ENCODE peak calls at places on chromosomes 11 and 22, in nine cellular contexts. One of them, this sample, is unnamed.

GRCh38 chr22:24101966-24102365 is 79.3 kb upstream of the SUSD2 start:
- DNase-seq in caudate nucleus: no peak
- DNase-seq in naive thymus-derived CD8-positive, alpha-beta T cell: no peak
- DNase-seq in A172: no peak
- DNase-seq in HS-27A: no peak
- DNase-seq in stimulated activated CD8-positive, alpha-beta memory T cell treated with anti-CD3 and anti-CD28 coated beads, Interleukin-7, amount 100 ng/mL, for 24 hours: no peak
- DNase-seq in posterior cingulate gyrus: no peak
- DNase-seq in pancreas: no peak
- DNase-seq in stimulated activated CD4-positive, alpha-beta T cell treated with anti-CD3 and anti-CD28 coated beads, Interleukin-12 subunit alpha, Interleukin-12 subunit beta, amount 100 ng/mL, for 24 hours: no peak
- DNase-seq in this sample: no peak

GRCh38 chr11:2325719-2326118 is 23.9 kb downstream of the TSPAN32 start:
- DNase-seq in stimulated activated CD4-positive, alpha-beta T cell treated with anti-CD3 and anti-CD28 coated beads, Interleukin-12 subunit alpha, Interleukin-12 subunit beta, amount 100 ng/mL, for 24 hours: no peak
- DNase-seq in naive thymus-derived CD8-positive, alpha-beta T cell: no peak
- DNase-seq in HS-27A: no peak
- DNase-seq in A172: peak
- DNase-seq in pancreas: no peak
- DNase-seq in caudate nucleus: no peak
- DNase-seq in stimulated activated CD8-positive, alpha-beta memory T cell treated with anti-CD3 and anti-CD28 coated beads, Interleukin-7, amount 100 ng/mL, for 24 hours: no peak
- DNase-seq in posterior cingulate gyrus: no peak
- DNase-seq in this sample: no peak

GRCh38 chr11:32213223-32213622 is 122.3 kb downstream of the RCN1 start:
- DNase-seq in pancreas: no peak
- DNase-seq in naive thymus-derived CD8-positive, alpha-beta T cell: no peak
- DNase-seq in stimulated activated CD8-positive, alpha-beta memory T cell treated with anti-CD3 and anti-CD28 coated beads, Interleukin-7, amount 100 ng/mL, for 24 hours: no peak
- DNase-seq in HS-27A: peak
- DNase-seq in stimulated activated CD4-positive, alpha-beta T cell treated with anti-CD3 and anti-CD28 coated beads, Interleukin-12 subunit alpha, Interleukin-12 subunit beta, amount 100 ng/mL, for 24 hours: no peak
- DNase-seq in A172: peak
- DNase-seq in caudate nucleus: peak
- DNase-seq in posterior cingulate gyrus: no peak
- DNase-seq in this sample: no peak

GRCh38 chr22:39414886-39415285 is 15.3 kb downstream of the TAB1 start:
- DNase-seq in posterior cingulate gyrus: no peak
- DNase-seq in pancreas: no peak
- DNase-seq in stimulated activated CD8-positive, alpha-beta memory T cell treated with anti-CD3 and anti-CD28 coated beads, Interleukin-7, amount 100 ng/mL, for 24 hours: no peak
- DNase-seq in stimulated activated CD4-positive, alpha-beta T cell treated with anti-CD3 and anti-CD28 coated beads, Interleukin-12 subunit alpha, Interleukin-12 subunit beta, amount 100 ng/mL, for 24 hours: no peak
- DNase-seq in A172: no peak
- DNase-seq in HS-27A: no peak
- DNase-seq in caudate nucleus: peak
- DNase-seq in naive thymus-derived CD8-positive, alpha-beta T cell: no peak
- DNase-seq in this sample: no peak

GRCh38 chr11:44899959-44900358 is 50.7 kb downstream of the TP53I11 start:
- DNase-seq in posterior cingulate gyrus: no peak
- DNase-seq in caudate nucleus: no peak
- DNase-seq in A172: peak
- DNase-seq in stimulated activated CD8-positive, alpha-beta memory T cell treated with anti-CD3 and anti-CD28 coated beads, Interleukin-7, amount 100 ng/mL, for 24 hours: no peak
- DNase-seq in HS-27A: peak
- DNase-seq in pancreas: no peak
- DNase-seq in naive thymus-derived CD8-positive, alpha-beta T cell: no peak
- DNase-seq in stimulated activated CD4-positive, alpha-beta T cell treated with anti-CD3 and anti-CD28 coated beads, Interleukin-12 subunit alpha, Interleukin-12 subunit beta, amount 100 ng/mL, for 24 hours: peak
- DNase-seq in this sample: peak

GRCh38 chr11:129846508-129847335 is 31.1 kb downstream of the TMEM45B start:
- DNase-seq in caudate nucleus: no peak
- DNase-seq in posterior cingulate gyrus: no peak
- DNase-seq in stimulated activated CD4-positive, alpha-beta T cell treated with anti-CD3 and anti-CD28 coated beads, Interleukin-12 subunit alpha, Interleukin-12 subunit beta, amount 100 ng/mL, for 24 hours: no peak
- DNase-seq in stimulated activated CD8-positive, alpha-beta memory T cell treated with anti-CD3 and anti-CD28 coated beads, Interleukin-7, amount 100 ng/mL, for 24 hours: no peak
- DNase-seq in naive thymus-derived CD8-positive, alpha-beta T cell: no peak
- DNase-seq in A172: peak
- DNase-seq in pancreas: no peak
- DNase-seq in HS-27A: peak
- DNase-seq in this sample: peak

GRCh38 chr22:35987487-35987886 is 41.1 kb downstream of the RBFOX2 start:
- DNase-seq in stimulated activated CD8-positive, alpha-beta memory T cell treated with anti-CD3 and anti-CD28 coated beads, Interleukin-7, amount 100 ng/mL, for 24 hours: no peak
- DNase-seq in stimulated activated CD4-positive, alpha-beta T cell treated with anti-CD3 and anti-CD28 coated beads, Interleukin-12 subunit alpha, Interleukin-12 subunit beta, amount 100 ng/mL, for 24 hours: no peak
- DNase-seq in posterior cingulate gyrus: no peak
- DNase-seq in HS-27A: no peak
- DNase-seq in A172: no peak
- DNase-seq in pancreas: no peak
- DNase-seq in naive thymus-derived CD8-positive, alpha-beta T cell: no peak
- DNase-seq in caudate nucleus: no peak
- DNase-seq in this sample: no peak

GRCh38 chr22:47322854-47323253 is 560.4 kb downstream of the TBC1D22A start:
- DNase-seq in posterior cingulate gyrus: no peak
- DNase-seq in stimulated activated CD4-positive, alpha-beta T cell treated with anti-CD3 and anti-CD28 coated beads, Interleukin-12 subunit alpha, Interleukin-12 subunit beta, amount 100 ng/mL, for 24 hours: no peak
- DNase-seq in A172: no peak
- DNase-seq in HS-27A: no peak
- DNase-seq in stimulated activated CD8-positive, alpha-beta memory T cell treated with anti-CD3 and anti-CD28 coated beads, Interleukin-7, amount 100 ng/mL, for 24 hours: no peak
- DNase-seq in caudate nucleus: no peak
- DNase-seq in pancreas: no peak
- DNase-seq in naive thymus-derived CD8-positive, alpha-beta T cell: no peak
- DNase-seq in this sample: no peak

GRCh38 chr11:67284811-67285540 is 4.1 kb upstream of the ANKRD13D start:
- DNase-seq in stimulated activated CD4-positive, alpha-beta T cell treated with anti-CD3 and anti-CD28 coated beads, Interleukin-12 subunit alpha, Interleukin-12 subunit beta, amount 100 ng/mL, for 24 hours: no peak
- DNase-seq in posterior cingulate gyrus: no peak
- DNase-seq in A172: no peak
- DNase-seq in HS-27A: no peak
- DNase-seq in naive thymus-derived CD8-positive, alpha-beta T cell: no peak
- DNase-seq in caudate nucleus: no peak
- DNase-seq in stimulated activated CD8-positive, alpha-beta memory T cell treated with anti-CD3 and anti-CD28 coated beads, Interleukin-7, amount 100 ng/mL, for 24 hours: no peak
- DNase-seq in pancreas: no peak
- DNase-seq in this sample: no peak

GRCh38 chr11:45974806-45975205 is 52.4 kb downstream of the LARGE2 start:
- DNase-seq in posterior cingulate gyrus: no peak
- DNase-seq in caudate nucleus: no peak
- DNase-seq in A172: no peak
- DNase-seq in naive thymus-derived CD8-positive, alpha-beta T cell: no peak
- DNase-seq in pancreas: no peak
- DNase-seq in stimulated activated CD8-positive, alpha-beta memory T cell treated with anti-CD3 and anti-CD28 coated beads, Interleukin-7, amount 100 ng/mL, for 24 hours: no peak
- DNase-seq in HS-27A: no peak
- DNase-seq in stimulated activated CD4-positive, alpha-beta T cell treated with anti-CD3 and anti-CD28 coated beads, Interleukin-12 subunit alpha, Interleukin-12 subunit beta, amount 100 ng/mL, for 24 hours: no peak
- DNase-seq in this sample: no peak

GRCh38 chr22:27124336-27125023 is 467.1 kb downstream of the MIAT start:
- DNase-seq in pancreas: no peak
- DNase-seq in posterior cingulate gyrus: peak
- DNase-seq in stimulated activated CD8-positive, alpha-beta memory T cell treated with anti-CD3 and anti-CD28 coated beads, Interleukin-7, amount 100 ng/mL, for 24 hours: no peak
- DNase-seq in naive thymus-derived CD8-positive, alpha-beta T cell: no peak
- DNase-seq in A172: no peak
- DNase-seq in caudate nucleus: no peak
- DNase-seq in stimulated activated CD4-positive, alpha-beta T cell treated with anti-CD3 and anti-CD28 coated beads, Interleukin-12 subunit alpha, Interleukin-12 subunit beta, amount 100 ng/mL, for 24 hours: no peak
- DNase-seq in HS-27A: no peak
- DNase-seq in this sample: peak

GRCh38 chr11:43130616-43131015 is 181.2 kb upstream of the API5 start:
- DNase-seq in pancreas: no peak
- DNase-seq in stimulated activated CD4-positive, alpha-beta T cell treated with anti-CD3 and anti-CD28 coated beads, Interleukin-12 subunit alpha, Interleukin-12 subunit beta, amount 100 ng/mL, for 24 hours: no peak
- DNase-seq in A172: no peak
- DNase-seq in naive thymus-derived CD8-positive, alpha-beta T cell: no peak
- DNase-seq in caudate nucleus: peak
- DNase-seq in posterior cingulate gyrus: peak
- DNase-seq in HS-27A: no peak
- DNase-seq in stimulated activated CD8-positive, alpha-beta memory T cell treated with anti-CD3 and anti-CD28 coated beads, Interleukin-7, amount 100 ng/mL, for 24 hours: no peak
- DNase-seq in this sample: no peak

GRCh38 chr11:15852179-15852578 is 504.2 kb downstream of the SOX6 start:
- DNase-seq in stimulated activated CD8-positive, alpha-beta memory T cell treated with anti-CD3 and anti-CD28 coated beads, Interleukin-7, amount 100 ng/mL, for 24 hours: no peak
- DNase-seq in pancreas: no peak
- DNase-seq in HS-27A: no peak
- DNase-seq in caudate nucleus: no peak
- DNase-seq in naive thymus-derived CD8-positive, alpha-beta T cell: no peak
- DNase-seq in A172: no peak
- DNase-seq in posterior cingulate gyrus: no peak
- DNase-seq in stimulated activated CD4-positive, alpha-beta T cell treated with anti-CD3 and anti-CD28 coated beads, Interleukin-12 subunit alpha, Interleukin-12 subunit beta, amount 100 ng/mL, for 24 hours: no peak
- DNase-seq in this sample: peak

GRCh38 chr11:65194564-65194963 is 12.8 kb downstream of the CAPN1 start:
- DNase-seq in pancreas: no peak
- DNase-seq in A172: no peak
- DNase-seq in caudate nucleus: no peak
- DNase-seq in naive thymus-derived CD8-positive, alpha-beta T cell: no peak
- DNase-seq in posterior cingulate gyrus: no peak
- DNase-seq in HS-27A: no peak
- DNase-seq in stimulated activated CD4-positive, alpha-beta T cell treated with anti-CD3 and anti-CD28 coated beads, Interleukin-12 subunit alpha, Interleukin-12 subunit beta, amount 100 ng/mL, for 24 hours: no peak
- DNase-seq in stimulated activated CD8-positive, alpha-beta memory T cell treated with anti-CD3 and anti-CD28 coated beads, Interleukin-7, amount 100 ng/mL, for 24 hours: no peak
- DNase-seq in this sample: no peak

GRCh38 chr11:109109916-109110315 is 312.1 kb upstream of the C11orf87 start:
- DNase-seq in pancreas: no peak
- DNase-seq in HS-27A: no peak
- DNase-seq in caudate nucleus: no peak
- DNase-seq in posterior cingulate gyrus: no peak
- DNase-seq in A172: no peak
- DNase-seq in naive thymus-derived CD8-positive, alpha-beta T cell: no peak
- DNase-seq in stimulated activated CD4-positive, alpha-beta T cell treated with anti-CD3 and anti-CD28 coated beads, Interleukin-12 subunit alpha, Interleukin-12 subunit beta, amount 100 ng/mL, for 24 hours: no peak
- DNase-seq in stimulated activated CD8-positive, alpha-beta memory T cell treated with anti-CD3 and anti-CD28 coated beads, Interleukin-7, amount 100 ng/mL, for 24 hours: no peak
- DNase-seq in this sample: no peak

GRCh38 chr11:19868281-19868821 is 155.7 kb downstream of the NAV2 start:
- DNase-seq in A172: peak
- DNase-seq in posterior cingulate gyrus: no peak
- DNase-seq in stimulated activated CD8-positive, alpha-beta memory T cell treated with anti-CD3 and anti-CD28 coated beads, Interleukin-7, amount 100 ng/mL, for 24 hours: no peak
- DNase-seq in stimulated activated CD4-positive, alpha-beta T cell treated with anti-CD3 and anti-CD28 coated beads, Interleukin-12 subunit alpha, Interleukin-12 subunit beta, amount 100 ng/mL, for 24 hours: no peak
- DNase-seq in caudate nucleus: peak
- DNase-seq in pancreas: no peak
- DNase-seq in HS-27A: peak
- DNase-seq in naive thymus-derived CD8-positive, alpha-beta T cell: no peak
- DNase-seq in this sample: peak

GRCh38 chr11:16114978-16115871 is 241.1 kb downstream of the SOX6 start:
- DNase-seq in stimulated activated CD4-positive, alpha-beta T cell treated with anti-CD3 and anti-CD28 coated beads, Interleukin-12 subunit alpha, Interleukin-12 subunit beta, amount 100 ng/mL, for 24 hours: no peak
- DNase-seq in pancreas: peak
- DNase-seq in HS-27A: no peak
- DNase-seq in stimulated activated CD8-positive, alpha-beta memory T cell treated with anti-CD3 and anti-CD28 coated beads, Interleukin-7, amount 100 ng/mL, for 24 hours: no peak
- DNase-seq in posterior cingulate gyrus: no peak
- DNase-seq in caudate nucleus: no peak
- DNase-seq in A172: no peak
- DNase-seq in naive thymus-derived CD8-positive, alpha-beta T cell: no peak
- DNase-seq in this sample: no peak

GRCh38 chr22:46730568-46731245 is 7.3 kb downstream of the CERK start:
- DNase-seq in naive thymus-derived CD8-positive, alpha-beta T cell: no peak
- DNase-seq in stimulated activated CD4-positive, alpha-beta T cell treated with anti-CD3 and anti-CD28 coated beads, Interleukin-12 subunit alpha, Interleukin-12 subunit beta, amount 100 ng/mL, for 24 hours: no peak
- DNase-seq in A172: no peak
- DNase-seq in caudate nucleus: no peak
- DNase-seq in HS-27A: no peak
- DNase-seq in pancreas: no peak
- DNase-seq in stimulated activated CD8-positive, alpha-beta memory T cell treated with anti-CD3 and anti-CD28 coated beads, Interleukin-7, amount 100 ng/mL, for 24 hours: no peak
- DNase-seq in posterior cingulate gyrus: no peak
- DNase-seq in this sample: no peak

GRCh38 chr11:65574963-65575567 is 788 bp upstream of the EHBP1L1 start:
- DNase-seq in pancreas: peak
- DNase-seq in naive thymus-derived CD8-positive, alpha-beta T cell: no peak
- DNase-seq in stimulated activated CD4-positive, alpha-beta T cell treated with anti-CD3 and anti-CD28 coated beads, Interleukin-12 subunit alpha, Interleukin-12 subunit beta, amount 100 ng/mL, for 24 hours: no peak
- DNase-seq in caudate nucleus: no peak
- DNase-seq in posterior cingulate gyrus: no peak
- DNase-seq in stimulated activated CD8-positive, alpha-beta memory T cell treated with anti-CD3 and anti-CD28 coated beads, Interleukin-7, amount 100 ng/mL, for 24 hours: no peak
- DNase-seq in A172: no peak
- DNase-seq in HS-27A: no peak
- DNase-seq in this sample: peak